ENCODE peak calls at places on chromosomes 11 and 22, in four cellular contexts. One of them, this sample, is unnamed.

GRCh38 chr11:129283141-129283540 is 91.0 kb upstream of the ARHGAP32 start:
- DNase-seq in brain microvascular endothelial cell: no peak
- DNase-seq in AG09319: no peak
- DNase-seq in fibroblast of mammary gland: no peak
- DNase-seq in this sample: no peak

GRCh38 chr11:34602245-34602644 is 18.6 kb upstream of the EHF start:
- DNase-seq in brain microvascular endothelial cell: no peak
- DNase-seq in AG09319: no peak
- DNase-seq in fibroblast of mammary gland: no peak
- DNase-seq in this sample: no peak

GRCh38 chr11:299951-300735 is 817 bp upstream of the IFITM5 start:
- DNase-seq in brain microvascular endothelial cell: no peak
- DNase-seq in AG09319: no peak
- DNase-seq in fibroblast of mammary gland: peak; percentile 40
- DNase-seq in this sample: no peak

GRCh38 chr11:44899959-44900358 is 50.7 kb downstream of the TP53I11 start:
- DNase-seq in brain microvascular endothelial cell: peak; percentile 76
- DNase-seq in AG09319: peak; percentile 16
- DNase-seq in fibroblast of mammary gland: peak; percentile 79
- DNase-seq in this sample: peak; percentile 82

GRCh38 chr22:24090581-24090980 is 79.5 kb downstream of the CABIN1 start:
- DNase-seq in brain microvascular endothelial cell: no peak
- DNase-seq in AG09319: no peak
- DNase-seq in fibroblast of mammary gland: no peak
- DNase-seq in this sample: no peak

GRCh38 chr22:50247748-50248147 is 2.9 kb upstream of the TUBGCP6 start:
- DNase-seq in brain microvascular endothelial cell: peak; percentile 75
- DNase-seq in AG09319: no peak
- DNase-seq in fibroblast of mammary gland: peak; percentile 60
- DNase-seq in this sample: peak; percentile 60

GRCh38 chr11:10379022-10379421 is 74.1 kb downstream of the ADM start:
- DNase-seq in brain microvascular endothelial cell: no peak
- DNase-seq in AG09319: no peak
- DNase-seq in fibroblast of mammary gland: peak; percentile 45
- DNase-seq in this sample: peak; percentile 41

GRCh38 chr11:99505319-99505718 is 484.6 kb downstream of the CNTN5 start:
- DNase-seq in brain microvascular endothelial cell: peak; percentile 25
- DNase-seq in AG09319: no peak
- DNase-seq in fibroblast of mammary gland: peak; percentile 62
- DNase-seq in this sample: peak; percentile 2

GRCh38 chr11:11400635-11401232 is 47.7 kb upstream of the CSNK2A3 start:
- DNase-seq in brain microvascular endothelial cell: no peak
- DNase-seq in AG09319: no peak
- DNase-seq in fibroblast of mammary gland: peak; percentile 16
- DNase-seq in this sample: no peak

GRCh38 chr22:39283312-39284141 is 35.9 kb downstream of the RPL3 start:
- DNase-seq in brain microvascular endothelial cell: no peak
- DNase-seq in AG09319: no peak
- DNase-seq in fibroblast of mammary gland: no peak
- DNase-seq in this sample: peak; percentile 25

GRCh38 chr11:44601471-44602370 is 36.3 kb downstream of the CD82 start:
- DNase-seq in brain microvascular endothelial cell: no peak
- DNase-seq in AG09319: no peak
- DNase-seq in fibroblast of mammary gland: no peak
- DNase-seq in this sample: no peak

GRCh38 chr11:119774180-119774763 is 45.3 kb upstream of the NECTIN1 start:
- DNase-seq in brain microvascular endothelial cell: no peak
- DNase-seq in AG09319: no peak
- DNase-seq in fibroblast of mammary gland: peak; percentile 39
- DNase-seq in this sample: no peak

GRCh38 chr11:94926698-94927237 is 46.6 kb downstream of the CWC15 start:
- DNase-seq in brain microvascular endothelial cell: peak; percentile 93
- DNase-seq in AG09319: peak; percentile 91
- DNase-seq in fibroblast of mammary gland: peak; percentile 97
- DNase-seq in this sample: peak; percentile 89

GRCh38 chr11:93370260-93370659 is 39.7 kb downstream of the DEUP1 start:
- DNase-seq in brain microvascular endothelial cell: no peak
- DNase-seq in AG09319: no peak
- DNase-seq in fibroblast of mammary gland: peak; percentile 11
- DNase-seq in this sample: peak; percentile 62

GRCh38 chr11:235998-236773 is at the start of gene SIRT3:
- DNase-seq in brain microvascular endothelial cell: peak; percentile 60
- DNase-seq in AG09319: peak; percentile 35
- DNase-seq in fibroblast of mammary gland: peak; percentile 73
- DNase-seq in this sample: peak; percentile 64

GRCh38 chr11:250740-251299 is 14.0 kb downstream of the PSMD13 start:
- DNase-seq in brain microvascular endothelial cell: peak; percentile 60
- DNase-seq in AG09319: no peak
- DNase-seq in fibroblast of mammary gland: peak; percentile 59
- DNase-seq in this sample: peak; percentile 45

GRCh38 chr11:45662096-45662664 is 3.2 kb downstream of the CHST1 start:
- DNase-seq in brain microvascular endothelial cell: no peak
- DNase-seq in AG09319: no peak
- DNase-seq in fibroblast of mammary gland: no peak
- DNase-seq in this sample: no peak

GRCh38 chr22:31630331-31631329 is 31.4 kb downstream of the PISD start:
- DNase-seq in brain microvascular endothelial cell: peak; percentile 58
- DNase-seq in AG09319: no peak
- DNase-seq in fibroblast of mammary gland: peak; percentile 70
- DNase-seq in this sample: peak; percentile 67
- TF ChIP-seq CTCF in brain microvascular endothelial cell: peak; percentile 12
- TF ChIP-seq CTCF in AG09319: no peak
- TF ChIP-seq CTCF in fibroblast of mammary gland: no peak
- TF ChIP-seq CTCF in this sample: peak; percentile 23

GRCh38 chr22:43090130-43090789 is 1.1 kb upstream of the TTLL1 start:
- DNase-seq in brain microvascular endothelial cell: peak; percentile 80
- DNase-seq in AG09319: peak; percentile 57
- DNase-seq in fibroblast of mammary gland: peak; percentile 93
- DNase-seq in this sample: peak; percentile 78
- TF ChIP-seq CTCF in brain microvascular endothelial cell: peak; percentile 72
- TF ChIP-seq CTCF in AG09319: peak; percentile 48
- TF ChIP-seq CTCF in fibroblast of mammary gland: peak; percentile 54
- TF ChIP-seq CTCF in this sample: peak; percentile 72

DNA sequence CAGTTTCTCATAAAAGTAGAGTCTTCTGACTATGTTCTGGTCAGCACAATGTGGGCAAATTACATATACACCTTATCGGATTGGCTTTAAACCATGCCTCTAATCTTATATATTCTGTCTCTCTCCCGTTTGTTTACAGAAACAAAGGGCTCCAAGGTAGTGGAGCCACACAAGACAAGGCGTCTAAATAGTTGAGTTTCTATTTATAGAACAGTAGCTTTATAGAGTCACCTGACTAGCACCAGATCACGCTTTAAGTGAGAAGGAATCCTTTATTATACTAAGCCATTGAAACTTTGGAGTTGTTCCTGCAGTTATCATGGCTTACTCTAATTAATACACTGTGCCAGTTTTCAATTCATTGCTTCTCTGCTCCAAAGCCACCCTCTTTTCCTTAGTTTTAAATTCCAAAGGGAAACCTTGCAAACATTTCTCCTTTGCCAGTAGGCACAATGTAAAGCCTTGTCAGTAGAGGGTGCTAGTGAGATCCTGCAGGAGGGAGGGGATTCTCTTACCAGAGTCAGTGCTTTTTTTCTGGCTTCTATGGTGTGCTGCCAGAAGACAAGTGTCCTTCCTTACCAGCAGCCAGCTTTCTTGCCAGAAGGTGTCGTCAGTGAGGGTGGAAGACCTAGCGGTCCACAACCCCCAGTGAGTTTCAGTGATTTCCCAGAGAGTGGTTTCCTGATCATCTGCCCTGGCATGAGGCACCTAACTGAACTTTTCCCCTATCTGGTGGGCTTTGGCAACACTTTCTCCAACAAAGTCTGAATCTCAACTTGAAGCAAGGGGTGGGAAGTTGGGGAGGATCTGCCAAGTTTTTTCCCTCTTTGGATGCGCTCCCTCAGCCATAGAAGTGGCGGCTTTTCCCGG is 71.7 kb downstream of the RAB38 start:
- DNase-seq in brain microvascular endothelial cell: peak; percentile 69
- DNase-seq in AG09319: no peak
- DNase-seq in fibroblast of mammary gland: peak; percentile 64
- DNase-seq in this sample: peak; percentile 40
- TF ChIP-seq CTCF in brain microvascular endothelial cell: peak; percentile 81
- TF ChIP-seq CTCF in AG09319: peak; percentile 48
- TF ChIP-seq CTCF in fibroblast of mammary gland: peak; percentile 82
- TF ChIP-seq CTCF in this sample: peak; percentile 79

GRCh38 chr11:5553347-5553746 is 5.0 kb upstream of the OR52H1 start:
- DNase-seq in brain microvascular endothelial cell: no peak
- DNase-seq in AG09319: no peak
- DNase-seq in fibroblast of mammary gland: peak; percentile 8
- DNase-seq in this sample: no peak
- TF ChIP-seq CTCF in brain microvascular endothelial cell: no peak
- TF ChIP-seq CTCF in AG09319: peak; percentile 23
- TF ChIP-seq CTCF in fibroblast of mammary gland: no peak
- TF ChIP-seq CTCF in this sample: peak; percentile 70

GRCh38 chr22:38056969-38057841 is at the start of gene PICK1:
- DNase-seq in brain microvascular endothelial cell: peak; percentile 85
- DNase-seq in AG09319: peak; percentile 63
- DNase-seq in fibroblast of mammary gland: peak; percentile 86
- DNase-seq in this sample: peak; percentile 82
- TF ChIP-seq CTCF in brain microvascular endothelial cell: no peak
- TF ChIP-seq CTCF in AG09319: no peak
- TF ChIP-seq CTCF in fibroblast of mammary gland: no peak
- TF ChIP-seq CTCF in this sample: no peak

GRCh38 chr11:127791844-127792243 is 791.3 kb upstream of the KIRREL3 start:
- DNase-seq in brain microvascular endothelial cell: no peak
- DNase-seq in AG09319: no peak
- DNase-seq in fibroblast of mammary gland: no peak
- DNase-seq in this sample: no peak

DNA sequence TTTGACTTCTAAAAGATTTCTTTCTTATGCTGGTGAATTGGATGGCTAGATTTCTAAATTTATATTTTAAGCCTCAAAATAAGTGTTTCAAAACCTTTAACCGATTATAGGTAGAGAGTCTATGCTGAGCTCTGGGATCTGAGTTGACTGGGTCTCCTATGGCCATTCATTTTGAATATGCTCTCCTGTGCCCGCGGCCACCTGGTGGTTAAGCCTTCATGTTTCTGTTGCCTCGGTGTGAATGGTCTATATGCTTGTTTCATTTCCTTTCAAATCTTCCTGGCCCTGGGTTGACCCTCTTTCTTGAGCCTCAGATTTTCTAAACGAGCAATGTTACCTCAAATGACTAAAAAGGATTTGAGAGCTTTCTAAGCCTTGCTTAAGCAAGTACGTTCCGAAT is 789.3 kb upstream of the KIRREL3 start:
- DNase-seq in brain microvascular endothelial cell: peak; percentile 0
- DNase-seq in AG09319: no peak
- DNase-seq in fibroblast of mammary gland: no peak
- DNase-seq in this sample: no peak
- TF ChIP-seq CTCF in brain microvascular endothelial cell: peak; percentile 65
- TF ChIP-seq CTCF in AG09319: no peak
- TF ChIP-seq CTCF in fibroblast of mammary gland: no peak
- TF ChIP-seq CTCF in this sample: peak; percentile 54

GRCh38 chr22:46611189-46611588 is 9.0 kb upstream of the GRAMD4 start:
- DNase-seq in brain microvascular endothelial cell: no peak
- DNase-seq in AG09319: no peak
- DNase-seq in fibroblast of mammary gland: no peak
- DNase-seq in this sample: no peak

GRCh38 chr22:46613606-46613997 is 6.6 kb upstream of the GRAMD4 start:
- DNase-seq in brain microvascular endothelial cell: no peak
- DNase-seq in AG09319: no peak
- DNase-seq in fibroblast of mammary gland: peak; percentile 19
- DNase-seq in this sample: no peak

GRCh38 chr22:46612904-46613605 is 7.1 kb upstream of the GRAMD4 start:
- DNase-seq in brain microvascular endothelial cell: no peak
- DNase-seq in AG09319: no peak
- DNase-seq in fibroblast of mammary gland: no peak
- DNase-seq in this sample: no peak

GRCh38 chr22:46614070-46614931 is 5.9 kb upstream of the GRAMD4 start:
- DNase-seq in brain microvascular endothelial cell: no peak
- DNase-seq in AG09319: no peak
- DNase-seq in fibroblast of mammary gland: no peak
- DNase-seq in this sample: no peak

DNA sequence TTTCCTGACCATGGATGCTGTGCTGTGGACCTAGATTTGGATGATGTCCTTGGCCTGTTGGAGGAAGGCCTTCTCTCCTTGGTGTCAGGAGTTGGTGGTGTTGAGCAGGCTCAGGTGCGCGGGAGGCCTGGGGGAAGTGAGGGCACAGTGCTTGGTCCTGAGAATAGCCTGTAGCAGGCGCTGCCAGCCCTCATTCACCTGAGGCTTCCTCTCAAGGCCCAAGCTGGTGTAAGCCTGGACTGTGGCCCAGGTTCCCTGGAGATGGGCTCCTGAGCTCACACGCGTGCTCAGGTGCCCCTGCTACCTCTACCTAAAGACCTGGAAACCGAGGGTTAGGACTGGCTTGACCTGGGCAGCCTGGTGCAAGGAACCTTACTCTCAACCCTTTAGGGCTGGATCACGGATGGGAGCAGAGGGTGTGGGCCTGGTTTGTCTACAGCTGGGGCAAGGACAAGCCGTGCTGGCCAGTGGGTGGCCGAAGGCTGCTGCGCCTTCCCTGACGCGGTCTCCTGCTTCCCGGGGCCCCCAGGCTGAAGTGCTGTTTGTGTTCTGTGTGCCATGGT is 7.8 kb upstream of the GRAMD4 start:
- DNase-seq in brain microvascular endothelial cell: no peak
- DNase-seq in AG09319: no peak
- DNase-seq in fibroblast of mammary gland: no peak
- DNase-seq in this sample: no peak
- TF ChIP-seq CTCF in brain microvascular endothelial cell: no peak
- TF ChIP-seq CTCF in AG09319: no peak
- TF ChIP-seq CTCF in fibroblast of mammary gland: no peak
- TF ChIP-seq CTCF in this sample: no peak

This sample was measured in HFFc6.